ENCODE peak calls at places on chromosomes 13 and 19, in nine cellular contexts. H is NB4; J is tibial nerve; V is GM20000; U is brain microvascular endothelial cell; P is astrocyte of the spinal cord; I is coronary artery; M is esophagus squamous epithelium; D is CD4-positive, alpha-beta T cell. Q is an unnamed sample.

GRCh38 chr19:48608798-48609263 is 2.3 kb downstream of the SPACA4 start:
- DNase-seq in M (no peak), D (peak), V (peak), H (peak), P (peak), U (peak), I (no peak), J (no peak), Q (peak)

GRCh38 chr19:42846597-42846996 is 32.9 kb downstream of the PSG1 start:
- DNase-seq in D (no peak), M (no peak), H (no peak), U (peak), J (no peak), V (no peak), P (no peak), I (no peak), Q (no peak)

GRCh38 chr13:42396501-42396900 is 124.5 kb downstream of the AKAP11 start:
- DNase-seq in D (peak), M (no peak), J (no peak), V (no peak), I (no peak), P (no peak), U (no peak), H (no peak), Q (no peak)

GRCh38 chr13:74110053-74110452 is 24.2 kb downstream of the KLF12 start:
- DNase-seq in P (no peak), D (no peak), H (no peak), J (no peak), M (no peak), V (no peak), U (no peak), I (no peak), Q (no peak)

GRCh38 chr13:41696163-41697003 is 239.0 kb downstream of the RGCC start:
- DNase-seq in M (no peak), P (peak), D (no peak), U (peak), H (peak), I (no peak), V (no peak), J (no peak), Q (no peak)

GRCh38 chr19:47353307-47353712 is 4.2 kb downstream of the DHX34 start:
- DNase-seq in V (no peak), P (no peak), D (no peak), U (no peak), H (no peak), I (no peak), M (no peak), J (no peak), Q (no peak)

GRCh38 chr19:31347828-31348314 is 1.4 kb downstream of the TSHZ3 start:
- DNase-seq in I (peak), P (peak), D (no peak), U (no peak), V (no peak), J (no peak), M (no peak), H (no peak), Q (no peak)

GRCh38 chr19:38904463-38905185 is 4.9 kb downstream of the NFKBIB start:
- DNase-seq in M (no peak), V (no peak), J (no peak), H (no peak), U (no peak), I (no peak), D (no peak), P (no peak), Q (no peak)

GRCh38 chr13:94713556-94714182 is 1.3 kb upstream of the SOX21 start:
- DNase-seq in I (no peak), D (no peak), H (no peak), J (no peak), V (no peak), U (no peak), M (no peak), P (peak), Q (no peak)

GRCh38 chr19:10115392-10116084 is 4.0 kb downstream of the P2RY11 start:
- DNase-seq in D (no peak), J (no peak), P (no peak), I (no peak), M (no peak), H (no peak), V (no peak), U (no peak), Q (no peak)

GRCh38 chr19:37692956-37693660 is 26.5 kb downstream of the ZNF607 start:
- DNase-seq in U (no peak), J (no peak), I (no peak), H (peak), P (no peak), D (no peak), M (no peak), V (no peak), Q (no peak)

GRCh38 chr13:26111797-26112196 is 60.0 kb upstream of the SHISA2 start:
- DNase-seq in J (no peak), D (no peak), P (no peak), M (no peak), I (no peak), H (no peak), U (no peak), V (no peak), Q (no peak)

GRCh38 chr19:7211191-7211988 is 82.8 kb downstream of the INSR start:
- DNase-seq in I (no peak), U (peak), H (no peak), V (no peak), P (no peak), M (no peak), J (no peak), D (no peak), Q (no peak)

GRCh38 chr13:20525144-20525600 is 485 bp downstream of the CRYL1 start:
- DNase-seq in U (no peak), V (peak), D (peak), J (no peak), M (no peak), H (no peak), I (no peak), P (no peak), Q (peak)

GRCh38 chr13:93249259-93249917 is 22.8 kb downstream of the GPC6 start:
- DNase-seq in V (no peak), J (no peak), I (no peak), H (no peak), M (no peak), U (peak), P (peak), D (no peak), Q (no peak)

GRCh38 chr19:46391296-46392251 is 21.8 kb downstream of the CCDC8 start:
- DNase-seq in M (no peak), I (no peak), P (no peak), H (no peak), U (no peak), D (no peak), J (no peak), V (no peak), Q (no peak)

GRCh38 chr19:55117063-55117635 is 288 bp downstream of the PPP1R12C start:
- DNase-seq in D (no peak), J (no peak), I (no peak), M (no peak), U (no peak), P (no peak), V (no peak), H (peak), Q (no peak)

GRCh38 chr13:45615501-45616101 is at the start of gene ERICH6B:
- DNase-seq in I (no peak), M (no peak), P (peak), H (peak), D (no peak), J (no peak), V (no peak), U (peak), Q (no peak)

GRCh38 chr13:33129886-33130285 is 113.7 kb downstream of the KL start:
- DNase-seq in M (no peak), D (no peak), U (no peak), P (no peak), I (no peak), V (no peak), H (no peak), J (no peak), Q (no peak)

GRCh38 chr19:49738242-49738641 is 24.9 kb downstream of the TSKS start:
- DNase-seq in J (no peak), I (no peak), V (no peak), D (no peak), H (no peak), P (no peak), U (no peak), M (no peak), Q (no peak)

GRCh38 chr13:99766641-99767045 is 204.9 kb downstream of the ZIC5 start:
- DNase-seq in V (no peak), U (peak), D (no peak), M (no peak), I (no peak), P (no peak), J (no peak), H (no peak), Q (no peak)

GRCh38 chr19:1266116-1266817 is 2.9 kb upstream of the CIRBP start:
- DNase-seq in V (peak), M (peak), P (peak), H (peak), U (peak), J (no peak), D (peak), I (peak), Q (peak)

GRCh38 chr13:70714993-70715392 is 606.7 kb upstream of the KLHL1 start:
- DNase-seq in H (no peak), U (no peak), P (no peak), D (no peak), V (no peak), M (no peak), I (no peak), J (no peak), Q (no peak)

GRCh38 chr19:54026656-54027055 is 35.2 kb downstream of the CACNG6 start:
- DNase-seq in P (no peak), J (no peak), M (no peak), H (no peak), V (no peak), I (no peak), U (no peak), D (no peak), Q (no peak)

GRCh38 chr19:371501-372160 is 27.0 kb upstream of the MIER2 start:
- DNase-seq in J (no peak), M (no peak), U (no peak), I (peak), H (no peak), D (no peak), V (no peak), P (no peak), Q (no peak)

GRCh38 chr19:40191836-40192646 is 815 bp downstream of the MAP3K10 start:
- DNase-seq in U (no peak), H (peak), D (peak), I (peak), J (no peak), V (peak), P (peak), M (no peak), Q (peak)
- TF ChIP-seq CTCF in U (no peak), H (no peak), D (no peak), I (no peak), J (no peak), V (no peak), P (no peak), M (no peak), Q (peak)

DNA sequence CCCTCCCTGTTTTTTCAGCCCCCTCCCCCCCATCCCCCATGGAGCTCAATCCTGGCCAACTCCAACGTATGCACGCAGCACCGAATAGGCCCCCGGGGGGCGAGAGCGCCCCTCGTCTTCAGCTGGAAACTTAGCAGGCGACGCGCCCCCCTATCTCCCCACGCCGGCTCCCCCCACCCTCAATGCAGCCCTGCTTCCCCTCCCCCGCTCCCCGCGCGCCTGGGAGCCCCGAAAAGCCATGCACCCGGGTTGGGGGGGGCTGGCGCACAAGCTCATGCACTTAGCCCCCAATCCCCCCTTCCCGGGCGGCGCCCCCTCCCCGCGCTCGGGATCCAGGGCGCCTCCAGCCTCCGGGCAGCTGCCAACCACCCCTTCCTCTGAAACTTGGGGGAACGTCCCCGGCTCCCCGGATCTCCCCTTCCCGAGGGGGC is 508 bp downstream of the ZBTB7A start:
- DNase-seq in I (no peak), H (no peak), U (no peak), V (no peak), P (no peak), D (peak), J (no peak), M (no peak), Q (no peak)
- TF ChIP-seq CTCF in I (no peak), H (no peak), U (no peak), V (no peak), P (no peak), D (no peak), J (no peak), M (no peak), Q (no peak)

GRCh38 chr13:60328073-60328472 is 68.9 kb upstream of the TDRD3 start:
- DNase-seq in V (peak), M (no peak), P (no peak), D (no peak), U (no peak), H (no peak), I (no peak), J (no peak), Q (no peak)

GRCh38 chr13:60331249-60332012 is 65.6 kb upstream of the TDRD3 start:
- DNase-seq in H (no peak), P (no peak), I (no peak), J (no peak), D (no peak), M (no peak), U (no peak), V (no peak), Q (no peak)

GRCh38 chr13:60326273-60326672 is 70.7 kb upstream of the TDRD3 start:
- DNase-seq in D (no peak), P (no peak), U (no peak), I (no peak), J (no peak), H (peak), V (no peak), M (no peak), Q (no peak)

GRCh38 chr13:60327551-60327950 is 69.5 kb upstream of the TDRD3 start:
- DNase-seq in P (no peak), J (no peak), I (no peak), D (no peak), H (no peak), U (no peak), M (no peak), V (no peak), Q (no peak)

DNA sequence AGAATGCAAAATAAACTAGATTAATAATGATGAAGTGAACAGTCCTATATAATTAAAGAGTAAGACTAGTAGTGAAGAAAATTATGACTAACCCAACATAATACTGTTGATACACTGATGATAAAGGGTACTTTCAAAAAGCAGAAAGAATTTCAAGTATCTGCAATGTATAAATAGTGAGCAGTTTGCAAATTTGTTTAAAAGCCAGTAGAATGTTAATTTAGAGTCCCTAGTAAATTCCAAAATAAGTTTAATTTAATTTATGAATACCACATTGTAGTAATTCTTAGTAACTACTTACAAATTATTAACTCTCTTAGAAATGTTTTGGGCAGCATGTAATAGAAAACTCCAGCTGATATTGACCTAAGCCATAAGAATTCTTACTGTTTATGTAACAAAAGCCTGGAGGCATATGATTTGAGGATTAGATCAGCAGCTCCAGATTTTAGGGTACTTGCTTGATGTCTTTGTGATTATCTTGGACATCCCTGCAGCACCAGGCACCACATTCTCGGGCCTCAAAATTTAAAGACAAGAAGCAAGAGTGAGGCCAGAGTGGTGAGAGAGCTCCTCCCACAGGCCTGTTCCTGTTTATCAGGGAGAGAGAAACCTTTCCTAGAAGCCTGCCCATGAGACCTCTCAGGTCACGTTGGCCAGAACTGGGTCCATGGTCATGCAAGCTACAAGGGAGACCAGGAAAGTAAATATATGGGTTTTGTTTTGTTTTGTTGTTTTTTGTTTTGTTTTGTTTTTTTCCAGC is 67.6 kb upstream of the TDRD3 start:
- DNase-seq in U (peak), M (no peak), I (no peak), D (no peak), J (no peak), V (peak), P (peak), H (peak), Q (peak)
- TF ChIP-seq CTCF in U (peak), M (peak), I (no peak), D (no peak), J (no peak), V (peak), P (peak), H (peak), Q (peak)

DNA sequence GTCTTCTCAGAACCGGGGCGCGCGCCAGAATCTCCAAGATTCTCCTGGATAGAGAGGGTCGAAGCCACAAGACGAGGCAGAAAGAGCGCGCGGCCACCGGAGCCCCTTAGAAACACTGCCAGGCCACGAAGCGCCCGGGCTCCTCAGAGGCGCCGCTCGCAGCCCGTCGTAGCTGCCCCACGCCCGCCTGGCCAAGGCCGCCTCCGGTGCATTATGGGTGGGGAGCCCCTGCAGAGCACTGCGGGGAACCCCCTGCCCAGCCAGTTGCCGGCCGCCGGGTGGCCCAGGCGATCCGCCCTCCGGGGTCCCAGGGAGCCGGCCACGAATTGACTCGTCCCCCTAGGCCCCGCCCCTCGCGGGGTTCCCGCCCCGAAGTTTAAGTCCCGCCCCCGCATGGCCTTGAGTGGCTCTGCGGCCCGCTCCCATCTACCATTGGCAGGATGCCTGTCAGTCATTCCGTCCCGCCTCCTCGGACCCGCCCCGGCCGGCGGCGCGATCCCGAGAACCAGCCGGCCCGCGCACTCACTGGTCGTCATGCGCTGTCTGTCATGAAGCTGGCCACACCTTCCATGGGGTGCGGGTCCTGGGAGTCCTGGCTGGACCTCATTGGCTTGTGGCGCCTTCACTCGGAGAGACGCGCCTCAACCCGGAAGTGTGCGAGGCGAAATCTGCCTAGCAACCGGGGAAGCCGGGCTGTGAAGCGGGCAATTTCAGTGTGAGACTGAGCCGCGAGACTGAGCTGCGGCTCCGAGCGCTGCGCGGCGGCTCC is 20.2 kb upstream of the GATAD2A start:
- DNase-seq in V (peak), D (peak), J (peak), I (peak), H (peak), P (peak), M (peak), U (peak), Q (peak)
- TF ChIP-seq CTCF in V (no peak), D (no peak), J (no peak), I (no peak), H (no peak), P (no peak), M (peak), U (no peak), Q (peak)

DNA sequence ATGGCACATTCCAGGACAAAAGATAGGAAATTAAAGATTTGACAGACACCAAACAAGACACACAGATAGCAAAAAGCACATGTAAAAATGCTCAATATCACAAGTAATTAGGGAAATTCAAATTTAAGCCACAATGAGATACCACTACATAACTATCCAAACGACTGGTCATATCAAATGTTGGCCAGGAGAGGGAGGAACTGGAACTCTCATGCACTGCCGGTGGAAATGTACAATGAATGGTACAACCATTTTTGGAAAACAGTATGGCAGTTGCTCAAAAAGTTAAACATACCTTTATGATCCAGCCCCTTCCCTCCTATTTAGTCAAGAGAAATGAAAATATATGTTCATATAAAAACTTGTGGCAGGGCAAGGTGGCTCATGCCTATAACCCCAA is 36.8 kb upstream of the CYP2S1 start:
- DNase-seq in I (no peak), D (no peak), J (no peak), M (no peak), U (no peak), H (no peak), P (no peak), V (no peak), Q (no peak)
- TF ChIP-seq CTCF in I (no peak), D (no peak), J (no peak), M (no peak), U (peak), H (no peak), P (peak), V (no peak), Q (no peak)

GRCh38 chr13:76023644-76024043 is 387.5 kb downstream of the LMO7 start:
- DNase-seq in I (no peak), J (no peak), P (peak), H (no peak), U (no peak), V (no peak), M (no peak), D (no peak), Q (no peak)

GRCh38 chr13:76020421-76020955 is 384.4 kb downstream of the LMO7 start:
- DNase-seq in M (no peak), V (no peak), U (no peak), P (no peak), D (no peak), I (no peak), J (no peak), H (no peak), Q (no peak)

GRCh38 chr13:76017861-76018556 is 381.9 kb downstream of the LMO7 start:
- DNase-seq in H (no peak), V (no peak), M (no peak), J (no peak), I (no peak), U (no peak), D (no peak), P (no peak), Q (no peak)

GRCh38 chr13:76016799-76017198 is 380.7 kb downstream of the LMO7 start:
- DNase-seq in M (no peak), I (no peak), P (peak), U (peak), V (peak), D (no peak), H (peak), J (no peak), Q (peak)

DNA sequence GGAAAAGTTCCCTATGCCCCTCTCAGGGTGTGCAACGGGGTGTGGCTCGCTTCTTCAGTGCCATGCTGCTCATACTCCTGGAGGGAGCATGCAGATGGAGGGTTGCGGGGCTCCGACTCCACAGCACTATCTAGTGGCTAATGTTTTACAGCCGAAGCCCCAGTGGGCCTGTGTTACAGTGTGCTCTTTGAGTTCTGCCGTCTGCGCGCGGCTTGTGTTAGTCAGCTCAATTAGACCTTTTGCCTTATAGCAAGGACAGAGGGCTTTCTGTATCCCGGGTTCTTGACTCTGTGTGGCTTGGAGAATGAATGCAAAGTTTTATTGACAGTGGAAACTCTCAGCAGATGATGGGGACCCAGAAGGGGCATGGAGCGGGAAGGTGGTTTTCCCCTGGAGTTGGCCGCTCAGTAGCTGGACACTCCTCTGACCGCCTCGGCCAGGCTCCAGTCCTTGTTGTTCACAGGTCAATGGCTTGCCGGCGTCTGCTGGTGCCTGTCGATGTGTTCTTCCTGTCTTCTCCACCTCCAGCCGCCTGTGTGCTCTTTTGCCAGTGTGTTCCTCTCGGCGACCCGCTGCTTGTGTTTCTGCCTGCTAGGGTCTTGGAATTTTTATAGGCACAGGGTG is 383.4 kb downstream of the LMO7 start:
- DNase-seq in J (no peak), P (peak), M (no peak), I (no peak), V (no peak), D (no peak), U (no peak), H (peak), Q (peak)
- TF ChIP-seq CTCF in J (peak), P (peak), M (no peak), I (no peak), V (peak), D (no peak), U (peak), H (peak), Q (peak)